ENCODE peak calls at places on chromosomes 6 and 20, in ten cellular contexts. N is dorsolateral prefrontal cortex, G is kidney epithelial cell, J is left ventricle myocardium inferior, S is BE2C, A is fibroblast of lung, Z is esophagus squamous epithelium, K is epithelial cell of esophagus, H is heart right ventricle, E is thoracic aorta. F is an unnamed sample.

GRCh38 chr6:165232277-165232654 is 77.1 kb downstream of the C6orf118 start:
- DNase-seq in N (no peak), G (no peak), J (no peak), S (no peak), A (no peak), Z (no peak), K (no peak), H (no peak), E (no peak), F (no peak)

GRCh38 chr20:62530643-62531032 is 54.8 kb upstream of the GATA5 start:
- DNase-seq in N (no peak), G (no peak), J (no peak), S (no peak), A (no peak), Z (no peak), K (no peak), H (no peak), E (no peak), F (no peak)

GRCh38 chr6:148385379-148385778 is 42.7 kb downstream of the SASH1 start:
- DNase-seq in N (no peak), G (no peak), J (no peak), S (no peak), A (no peak), Z (no peak), K (no peak), H (no peak), E (no peak), F (no peak)

GRCh38 chr6:64012351-64013060 is 376.9 kb downstream of the PHF3 start:
- DNase-seq in N (no peak), G (peak; percentile 14), J (no peak), S (peak; percentile 63), A (peak; percentile 87), Z (no peak), K (peak; percentile 75), H (no peak), E (no peak), F (peak; percentile 79)

GRCh38 chr6:40395066-40395697 is 192.0 kb downstream of the LRFN2 start:
- DNase-seq in N (no peak), G (no peak), J (no peak), S (peak; percentile 26), A (no peak), Z (no peak), K (peak; percentile 15), H (no peak), E (no peak), F (no peak)

GRCh38 chr20:49937023-49937929 is 1.1 kb downstream of the RNF114 start:
- DNase-seq in N (no peak), G (no peak), J (no peak), S (no peak), A (no peak), Z (no peak), K (peak; percentile 46), H (no peak), E (no peak), F (no peak)

GRCh38 chr20:62982124-62983075 is 24.4 kb downstream of the BHLHE23 start:
- DNase-seq in N (no peak), G (no peak), J (no peak), S (no peak), A (no peak), Z (no peak), K (no peak), H (no peak), E (no peak), F (no peak)

GRCh38 chr20:11387189-11387754 is 530.4 kb upstream of the BTBD3 start:
- DNase-seq in N (no peak), G (peak; percentile 42), J (no peak), S (no peak), A (peak; percentile 74), Z (no peak), K (peak; percentile 89), H (no peak), E (no peak), F (peak; percentile 81)

GRCh38 chr6:53984163-53984562 is 127.1 kb upstream of the MLIP start:
- DNase-seq in N (no peak), G (peak; percentile 91), J (no peak), S (no peak), A (peak; percentile 77), Z (no peak), K (peak; percentile 99), H (no peak), E (no peak), F (peak; percentile 90)

GRCh38 chr20:64037498-64038213 is 1.7 kb downstream of the C20orf204 start:
- DNase-seq in N (no peak), G (no peak), J (no peak), S (peak; percentile 60), A (no peak), Z (no peak), K (no peak), H (no peak), E (no peak), F (no peak)
- TF ChIP-seq CTCF in N (no peak), G (no peak), J (no peak), S (no peak), A (no peak), Z (no peak), K (no peak), H (no peak), E (no peak), F (no peak)

DNA sequence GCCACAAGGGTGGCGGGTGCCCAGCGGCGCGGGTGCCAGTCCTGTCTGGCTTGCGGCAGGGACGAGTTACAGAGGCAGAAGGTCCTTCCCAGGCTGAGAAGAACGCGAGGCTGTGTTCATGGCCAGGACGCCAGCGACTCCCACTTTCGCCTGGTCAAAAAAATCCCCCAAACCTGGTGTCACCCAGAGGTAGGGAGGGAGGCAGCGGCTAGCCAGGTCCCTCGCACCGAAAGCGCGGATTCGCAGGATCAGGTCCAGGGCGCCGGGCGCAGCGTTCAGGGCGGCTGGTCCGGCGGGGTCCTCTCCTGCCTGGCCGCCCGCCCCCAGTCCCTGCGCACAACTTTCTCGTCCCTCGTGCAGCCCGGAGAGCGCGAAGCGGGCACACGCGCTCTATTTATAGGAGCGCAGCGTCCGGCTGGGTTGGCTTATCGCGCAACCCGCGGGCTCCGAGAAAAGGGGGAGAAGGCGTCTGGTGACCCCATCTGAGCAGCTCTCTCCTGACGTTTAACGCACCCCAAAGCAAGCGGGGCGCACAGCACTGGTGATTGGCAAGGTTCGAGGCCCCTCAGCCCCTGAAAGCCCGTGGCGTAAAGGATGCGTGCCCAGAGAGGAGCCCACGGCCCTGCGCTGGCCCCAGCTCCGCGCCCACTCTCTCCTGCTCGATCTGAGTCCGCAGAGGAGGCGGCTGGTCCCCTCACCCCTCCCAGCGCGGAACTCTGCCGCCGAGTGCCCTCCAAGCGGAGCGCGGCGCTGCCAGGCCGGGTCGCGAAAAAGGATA is 519 bp downstream of the CBLN4 start:
- DNase-seq in N (no peak), G (no peak), J (no peak), S (no peak), A (no peak), Z (no peak), K (no peak), H (no peak), E (no peak), F (no peak)
- H3K4me3 ChIP-seq in N (peak overlapping the region; percentile 57), G (no peak overlapping the region), J (no peak overlapping the region), S (peak overlapping the region; percentile 11), A (no peak overlapping the region), Z (no peak overlapping the region), K (no peak overlapping the region), H (peak overlapping the region; percentile 8), E (no peak overlapping the region), F (no peak overlapping the region)

DNA sequence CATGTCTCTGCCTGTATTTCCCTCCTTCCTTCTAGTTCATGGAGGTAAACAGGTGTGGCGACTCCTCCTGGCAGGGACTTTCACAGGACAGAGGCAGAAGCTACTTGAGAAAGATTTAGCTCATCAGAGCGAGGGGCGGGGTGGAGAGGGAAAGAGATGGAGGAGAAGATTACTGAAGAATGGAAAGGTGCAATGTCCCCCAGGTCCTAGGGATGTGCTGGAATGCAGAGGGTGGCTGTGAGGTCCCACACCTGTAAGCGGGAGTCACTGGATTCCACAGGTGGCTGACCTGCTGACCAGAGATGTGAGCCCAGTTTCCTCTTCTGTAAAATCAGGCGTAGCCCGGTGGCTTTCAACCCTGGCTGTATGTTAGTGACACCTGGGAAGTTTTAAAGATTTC is 199.2 kb upstream of the SULF2 start:
- DNase-seq in N (no peak), G (no peak), J (no peak), S (no peak), A (no peak), Z (no peak), K (no peak), H (no peak), E (no peak), F (no peak)
- TF ChIP-seq CTCF in N (no peak), G (no peak), J (no peak), S (no peak), A (no peak), Z (no peak), K (no peak), H (no peak), E (no peak), F (no peak)

DNA sequence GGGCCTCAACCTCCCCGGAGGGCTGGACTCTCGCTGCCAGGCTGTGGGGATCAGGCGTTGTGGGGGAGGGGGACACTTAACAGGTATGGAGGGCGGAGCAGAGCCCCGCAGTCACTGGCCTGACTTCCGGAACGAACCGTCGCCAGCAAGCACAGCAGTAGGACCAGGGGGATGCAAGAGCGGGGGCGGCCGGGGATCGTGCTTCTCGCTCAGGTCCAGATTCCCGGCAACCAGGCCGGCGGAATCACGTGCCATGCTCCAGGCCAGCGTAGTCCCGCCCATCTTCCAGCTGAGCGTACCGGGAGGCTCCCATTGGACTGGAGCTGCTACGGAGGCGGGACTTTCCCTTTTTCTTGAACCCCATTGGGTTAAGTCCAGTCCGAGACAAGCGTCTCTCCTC is 10.0 kb upstream of the POU5F1 start:
- DNase-seq in N (peak; percentile 81), G (no peak), J (peak; percentile 77), S (peak; percentile 82), A (peak; percentile 82), Z (no peak), K (peak; percentile 60), H (peak; percentile 80), E (no peak), F (peak; percentile 86)
- H3K4me3 ChIP-seq in N (peak overlapping the region; percentile 60), G (no peak overlapping the region), J (peak overlapping the region; percentile 66), S (peak overlapping the region; percentile 56), A (peak overlapping the region; percentile 53), Z (peak overlapping the region; percentile 12), K (peak overlapping the region; percentile 40), H (peak overlapping the region; percentile 59), E (peak overlapping the region; percentile 72), F (peak overlapping the region; percentile 54)

F was measured in fibroblast of pulmonary artery.